ENCODE peak calls at places on chromosome 16, in seven cellular contexts. One of them, this sample, is unnamed.

GRCh38 chr16:88686439-88687253 is at the start of gene SNAI3:
- DNase-seq in NCI-H1092 treated with DMSO at 0.1 percent for 48 hours: peak
- DNase-seq in mucosa of descending colon: peak
- DNase-seq in T47D: peak
- DNase-seq in memory B cell: peak
- DNase-seq in GM04504: no peak
- DNase-seq in natural killer cell treated with Interleukin-12 subunit alpha and Interleukin-12 subunit beta and Interleukin-15 and Interleukin-18, amount 100 ng/mL, for 72 hours: peak
- DNase-seq in this sample: peak

GRCh38 chr16:83706394-83706793 is 101.4 kb upstream of the HSBP1 start:
- DNase-seq in natural killer cell treated with Interleukin-12 subunit alpha and Interleukin-12 subunit beta and Interleukin-15 and Interleukin-18, amount 100 ng/mL, for 72 hours: no peak
- DNase-seq in mucosa of descending colon: no peak
- DNase-seq in T47D: no peak
- DNase-seq in NCI-H1092 treated with DMSO at 0.1 percent for 48 hours: no peak
- DNase-seq in memory B cell: no peak
- DNase-seq in GM04504: no peak
- DNase-seq in this sample: no peak

GRCh38 chr16:57994778-57995177 is 5.7 kb downstream of the ZNF319 start:
- DNase-seq in mucosa of descending colon: peak
- DNase-seq in T47D: no peak
- DNase-seq in natural killer cell treated with Interleukin-12 subunit alpha and Interleukin-12 subunit beta and Interleukin-15 and Interleukin-18, amount 100 ng/mL, for 72 hours: peak
- DNase-seq in NCI-H1092 treated with DMSO at 0.1 percent for 48 hours: no peak
- DNase-seq in memory B cell: no peak
- DNase-seq in GM04504: no peak
- DNase-seq in this sample: peak

GRCh38 chr16:15777533-15778203 is 79.2 kb downstream of the MYH11 start:
- DNase-seq in GM04504: no peak
- DNase-seq in mucosa of descending colon: peak
- DNase-seq in natural killer cell treated with Interleukin-12 subunit alpha and Interleukin-12 subunit beta and Interleukin-15 and Interleukin-18, amount 100 ng/mL, for 72 hours: no peak
- DNase-seq in NCI-H1092 treated with DMSO at 0.1 percent for 48 hours: peak
- DNase-seq in memory B cell: no peak
- DNase-seq in T47D: peak
- DNase-seq in this sample: peak

GRCh38 chr16:1343428-1344242 is 8.0 kb downstream of the TSR3 start:
- DNase-seq in natural killer cell treated with Interleukin-12 subunit alpha and Interleukin-12 subunit beta and Interleukin-15 and Interleukin-18, amount 100 ng/mL, for 72 hours: no peak
- DNase-seq in GM04504: no peak
- DNase-seq in NCI-H1092 treated with DMSO at 0.1 percent for 48 hours: no peak
- DNase-seq in mucosa of descending colon: peak
- DNase-seq in T47D: no peak
- DNase-seq in memory B cell: no peak
- DNase-seq in this sample: no peak

GRCh38 chr16:67697407-67697806 is 21.7 kb downstream of the GFOD2 start:
- DNase-seq in mucosa of descending colon: no peak
- DNase-seq in memory B cell: no peak
- DNase-seq in GM04504: no peak
- DNase-seq in NCI-H1092 treated with DMSO at 0.1 percent for 48 hours: no peak
- DNase-seq in natural killer cell treated with Interleukin-12 subunit alpha and Interleukin-12 subunit beta and Interleukin-15 and Interleukin-18, amount 100 ng/mL, for 72 hours: no peak
- DNase-seq in T47D: no peak
- DNase-seq in this sample: no peak

GRCh38 chr16:81694494-81695285 is 84.4 kb upstream of the PLCG2 start:
- DNase-seq in mucosa of descending colon: no peak
- DNase-seq in GM04504: no peak
- DNase-seq in memory B cell: no peak
- DNase-seq in T47D: no peak
- DNase-seq in natural killer cell treated with Interleukin-12 subunit alpha and Interleukin-12 subunit beta and Interleukin-15 and Interleukin-18, amount 100 ng/mL, for 72 hours: peak
- DNase-seq in NCI-H1092 treated with DMSO at 0.1 percent for 48 hours: peak
- DNase-seq in this sample: no peak

GRCh38 chr16:29961127-29961478 is 776 bp upstream of the TMEM219 start:
- DNase-seq in mucosa of descending colon: no peak
- DNase-seq in T47D: no peak
- DNase-seq in GM04504: no peak
- DNase-seq in natural killer cell treated with Interleukin-12 subunit alpha and Interleukin-12 subunit beta and Interleukin-15 and Interleukin-18, amount 100 ng/mL, for 72 hours: no peak
- DNase-seq in memory B cell: no peak
- DNase-seq in NCI-H1092 treated with DMSO at 0.1 percent for 48 hours: peak
- DNase-seq in this sample: no peak

GRCh38 chr16:5143761-5144620 is 46.4 kb upstream of the EEF2KMT start:
- DNase-seq in T47D: no peak
- DNase-seq in memory B cell: no peak
- DNase-seq in natural killer cell treated with Interleukin-12 subunit alpha and Interleukin-12 subunit beta and Interleukin-15 and Interleukin-18, amount 100 ng/mL, for 72 hours: no peak
- DNase-seq in mucosa of descending colon: no peak
- DNase-seq in GM04504: no peak
- DNase-seq in NCI-H1092 treated with DMSO at 0.1 percent for 48 hours: no peak
- DNase-seq in this sample: no peak

GRCh38 chr16:30659507-30660423 is 1.5 kb downstream of the FBRS start:
- DNase-seq in mucosa of descending colon: peak
- DNase-seq in T47D: peak
- DNase-seq in memory B cell: peak
- DNase-seq in NCI-H1092 treated with DMSO at 0.1 percent for 48 hours: no peak
- DNase-seq in GM04504: no peak
- DNase-seq in natural killer cell treated with Interleukin-12 subunit alpha and Interleukin-12 subunit beta and Interleukin-15 and Interleukin-18, amount 100 ng/mL, for 72 hours: peak
- DNase-seq in this sample: no peak

GRCh38 chr16:8667492-8667891 is 6.9 kb upstream of the ABAT start:
- DNase-seq in NCI-H1092 treated with DMSO at 0.1 percent for 48 hours: no peak
- DNase-seq in GM04504: no peak
- DNase-seq in memory B cell: no peak
- DNase-seq in mucosa of descending colon: no peak
- DNase-seq in natural killer cell treated with Interleukin-12 subunit alpha and Interleukin-12 subunit beta and Interleukin-15 and Interleukin-18, amount 100 ng/mL, for 72 hours: no peak
- DNase-seq in T47D: no peak
- DNase-seq in this sample: no peak

GRCh38 chr16:27253526-27253930 is 15.0 kb downstream of the NSMCE1 start:
- DNase-seq in T47D: no peak
- DNase-seq in mucosa of descending colon: no peak
- DNase-seq in GM04504: peak
- DNase-seq in NCI-H1092 treated with DMSO at 0.1 percent for 48 hours: no peak
- DNase-seq in memory B cell: no peak
- DNase-seq in natural killer cell treated with Interleukin-12 subunit alpha and Interleukin-12 subunit beta and Interleukin-15 and Interleukin-18, amount 100 ng/mL, for 72 hours: no peak
- DNase-seq in this sample: peak

GRCh38 chr16:67248401-67249177 is at the start of gene SLC9A5:
- DNase-seq in memory B cell: peak
- DNase-seq in NCI-H1092 treated with DMSO at 0.1 percent for 48 hours: no peak
- DNase-seq in natural killer cell treated with Interleukin-12 subunit alpha and Interleukin-12 subunit beta and Interleukin-15 and Interleukin-18, amount 100 ng/mL, for 72 hours: no peak
- DNase-seq in GM04504: no peak
- DNase-seq in T47D: peak
- DNase-seq in mucosa of descending colon: no peak
- DNase-seq in this sample: no peak

GRCh38 chr16:22813223-22813945 is 578 bp upstream of the HS3ST2 start:
- DNase-seq in natural killer cell treated with Interleukin-12 subunit alpha and Interleukin-12 subunit beta and Interleukin-15 and Interleukin-18, amount 100 ng/mL, for 72 hours: no peak
- DNase-seq in T47D: no peak
- DNase-seq in NCI-H1092 treated with DMSO at 0.1 percent for 48 hours: no peak
- DNase-seq in GM04504: peak
- DNase-seq in memory B cell: no peak
- DNase-seq in mucosa of descending colon: peak
- DNase-seq in this sample: peak

GRCh38 chr16:56534847-56535383 is 15.1 kb upstream of the BBS2 start:
- DNase-seq in T47D: no peak
- DNase-seq in GM04504: no peak
- DNase-seq in mucosa of descending colon: peak
- DNase-seq in NCI-H1092 treated with DMSO at 0.1 percent for 48 hours: no peak
- DNase-seq in memory B cell: no peak
- DNase-seq in natural killer cell treated with Interleukin-12 subunit alpha and Interleukin-12 subunit beta and Interleukin-15 and Interleukin-18, amount 100 ng/mL, for 72 hours: no peak
- DNase-seq in this sample: no peak